ENCODE peak calls at places on chromosomes 1 and 21, in four cellular contexts. One of them, this sample, is unnamed.

GRCh38 chr1:163540727-163541126 is 219.0 kb downstream of the NUF2 start:
- DNase-seq in CD4-positive, alpha-beta memory T cell: no peak
- DNase-seq in astrocyte of the spinal cord: no peak
- DNase-seq in tibial nerve: no peak
- DNase-seq in this sample: no peak

GRCh38 chr1:231172411-231172810 is 10.6 kb downstream of the TRIM67 start:
- DNase-seq in CD4-positive, alpha-beta memory T cell: no peak
- DNase-seq in astrocyte of the spinal cord: no peak
- DNase-seq in tibial nerve: no peak
- DNase-seq in this sample: no peak

GRCh38 chr1:26263212-26263611 is 16.7 kb upstream of the SH3BGRL3 start:
- DNase-seq in CD4-positive, alpha-beta memory T cell: no peak
- DNase-seq in astrocyte of the spinal cord: no peak
- DNase-seq in tibial nerve: no peak
- DNase-seq in this sample: no peak

GRCh38 chr1:18217398-18218043 is 109.9 kb downstream of the IGSF21 start:
- DNase-seq in CD4-positive, alpha-beta memory T cell: no peak
- DNase-seq in astrocyte of the spinal cord: no peak
- DNase-seq in tibial nerve: peak; percentile 27
- DNase-seq in this sample: no peak

GRCh38 chr1:187294421-187295201 is 465.9 kb downstream of the PLA2G4A start:
- DNase-seq in CD4-positive, alpha-beta memory T cell: no peak
- DNase-seq in astrocyte of the spinal cord: no peak
- DNase-seq in tibial nerve: no peak
- DNase-seq in this sample: no peak

GRCh38 chr1:226736001-226736907 is 2.8 kb downstream of the ITPKB start:
- DNase-seq in CD4-positive, alpha-beta memory T cell: peak; percentile 31
- DNase-seq in astrocyte of the spinal cord: peak; percentile 25
- DNase-seq in tibial nerve: no peak
- DNase-seq in this sample: peak; percentile 88

GRCh38 chr21:35783686-35784085 is 276.6 kb downstream of the SETD4 start:
- DNase-seq in CD4-positive, alpha-beta memory T cell: no peak
- DNase-seq in astrocyte of the spinal cord: no peak
- DNase-seq in tibial nerve: no peak
- DNase-seq in this sample: no peak

GRCh38 chr21:44957901-44958451 is 18.1 kb downstream of the SLX9 start:
- DNase-seq in CD4-positive, alpha-beta memory T cell: no peak
- DNase-seq in astrocyte of the spinal cord: no peak
- DNase-seq in tibial nerve: no peak
- DNase-seq in this sample: no peak

GRCh38 chr1:148385371-148386030 is 97.6 kb downstream of the PPIAL4G start:
- DNase-seq in CD4-positive, alpha-beta memory T cell: no peak
- DNase-seq in astrocyte of the spinal cord: no peak
- DNase-seq in tibial nerve: no peak
- DNase-seq in this sample: no peak

GRCh38 chr1:244628719-244629299 is 24.1 kb upstream of the DESI2 start:
- DNase-seq in CD4-positive, alpha-beta memory T cell: no peak
- DNase-seq in astrocyte of the spinal cord: no peak
- DNase-seq in tibial nerve: no peak
- DNase-seq in this sample: no peak

GRCh38 chr1:10803971-10804820 is 7.8 kb upstream of the CASZ1 start:
- DNase-seq in CD4-positive, alpha-beta memory T cell: no peak
- DNase-seq in astrocyte of the spinal cord: no peak
- DNase-seq in tibial nerve: no peak
- DNase-seq in this sample: peak; percentile 62

GRCh38 chr1:41496080-41497055 is 11.9 kb upstream of the EDN2 start:
- DNase-seq in CD4-positive, alpha-beta memory T cell: no peak
- DNase-seq in astrocyte of the spinal cord: peak; percentile 88
- DNase-seq in tibial nerve: peak; percentile 76
- DNase-seq in this sample: peak; percentile 82

GRCh38 chr1:7592120-7592798 is 178.8 kb upstream of the VAMP3 start:
- DNase-seq in CD4-positive, alpha-beta memory T cell: no peak
- DNase-seq in astrocyte of the spinal cord: no peak
- DNase-seq in tibial nerve: no peak
- DNase-seq in this sample: peak; percentile 69

GRCh38 chr1:193771596-193771995 is 585.2 kb upstream of the B3GALT2 start:
- DNase-seq in CD4-positive, alpha-beta memory T cell: no peak
- DNase-seq in astrocyte of the spinal cord: no peak
- DNase-seq in tibial nerve: no peak
- DNase-seq in this sample: no peak

GRCh38 chr1:66685670-66686069 is 66.6 kb upstream of the DYNLT5 start:
- DNase-seq in CD4-positive, alpha-beta memory T cell: no peak
- DNase-seq in astrocyte of the spinal cord: peak; percentile 26
- DNase-seq in tibial nerve: no peak
- DNase-seq in this sample: no peak

GRCh38 chr21:33870768-33871167 is 44.8 kb downstream of the ATP5PO start:
- DNase-seq in CD4-positive, alpha-beta memory T cell: no peak
- DNase-seq in astrocyte of the spinal cord: no peak
- DNase-seq in tibial nerve: no peak
- DNase-seq in this sample: no peak

GRCh38 chr1:10173582-10173981 is 36.8 kb upstream of the KIF1B start:
- DNase-seq in CD4-positive, alpha-beta memory T cell: no peak
- DNase-seq in astrocyte of the spinal cord: no peak
- DNase-seq in tibial nerve: no peak
- DNase-seq in this sample: no peak

GRCh38 chr21:45255381-45256020 is 32.2 kb downstream of the POFUT2 start:
- DNase-seq in CD4-positive, alpha-beta memory T cell: peak; percentile 39
- DNase-seq in astrocyte of the spinal cord: no peak
- DNase-seq in tibial nerve: no peak
- DNase-seq in this sample: no peak

GRCh38 chr1:94385354-94385947 is 32.7 kb upstream of the ABCD3 start:
- DNase-seq in CD4-positive, alpha-beta memory T cell: no peak
- DNase-seq in astrocyte of the spinal cord: no peak
- DNase-seq in tibial nerve: no peak
- DNase-seq in this sample: no peak

GRCh38 chr21:38839683-38840286 is 34.1 kb downstream of the ETS2 start:
- DNase-seq in CD4-positive, alpha-beta memory T cell: no peak
- DNase-seq in astrocyte of the spinal cord: peak; percentile 96
- DNase-seq in tibial nerve: no peak
- DNase-seq in this sample: no peak

GRCh38 chr1:103266036-103266435 is 157.7 kb upstream of the COL11A1 start:
- DNase-seq in CD4-positive, alpha-beta memory T cell: no peak
- DNase-seq in astrocyte of the spinal cord: peak; percentile 69
- DNase-seq in tibial nerve: no peak
- DNase-seq in this sample: no peak

GRCh38 chr1:87226341-87226760 is 102.3 kb upstream of the LMO4 start:
- DNase-seq in CD4-positive, alpha-beta memory T cell: no peak
- DNase-seq in astrocyte of the spinal cord: peak; percentile 99
- DNase-seq in tibial nerve: peak; percentile 71
- DNase-seq in this sample: peak; percentile 24

GRCh38 chr21:37811711-37812110 is 104.5 kb downstream of the KCNJ6 start:
- DNase-seq in CD4-positive, alpha-beta memory T cell: no peak
- DNase-seq in astrocyte of the spinal cord: no peak
- DNase-seq in tibial nerve: no peak
- DNase-seq in this sample: no peak

GRCh38 chr1:77889240-77889637 is 815 bp downstream of the NEXN start:
- DNase-seq in CD4-positive, alpha-beta memory T cell: no peak
- DNase-seq in astrocyte of the spinal cord: peak; percentile 74
- DNase-seq in tibial nerve: no peak
- DNase-seq in this sample: no peak

GRCh38 chr1:4379451-4380175 is 274.8 kb upstream of the AJAP1 start:
- DNase-seq in CD4-positive, alpha-beta memory T cell: no peak
- DNase-seq in astrocyte of the spinal cord: peak; percentile 9
- DNase-seq in tibial nerve: no peak
- DNase-seq in this sample: no peak

GRCh38 chr1:216531308-216532239 is 108.3 kb upstream of the USH2A start:
- DNase-seq in CD4-positive, alpha-beta memory T cell: no peak
- DNase-seq in astrocyte of the spinal cord: peak; percentile 39
- DNase-seq in tibial nerve: no peak
- DNase-seq in this sample: no peak

GRCh38 chr1:228279722-228280105 is 71.9 kb downstream of the OBSCN start:
- DNase-seq in CD4-positive, alpha-beta memory T cell: no peak
- DNase-seq in astrocyte of the spinal cord: no peak
- DNase-seq in tibial nerve: no peak
- DNase-seq in this sample: peak; percentile 79

GRCh38 chr1:57017717-57018116 is 51.9 kb upstream of the C8B start:
- DNase-seq in CD4-positive, alpha-beta memory T cell: no peak
- DNase-seq in astrocyte of the spinal cord: no peak
- DNase-seq in tibial nerve: no peak
- DNase-seq in this sample: no peak

GRCh38 chr1:12345350-12346217 is 115.8 kb downstream of the VPS13D start:
- DNase-seq in CD4-positive, alpha-beta memory T cell: peak; percentile 28
- DNase-seq in astrocyte of the spinal cord: no peak
- DNase-seq in tibial nerve: no peak
- DNase-seq in this sample: no peak

GRCh38 chr1:180501865-180502360 is 464 bp downstream of the ACBD6 start:
- DNase-seq in CD4-positive, alpha-beta memory T cell: no peak
- DNase-seq in astrocyte of the spinal cord: no peak
- DNase-seq in tibial nerve: no peak
- DNase-seq in this sample: no peak

GRCh38 chr1:234135501-234135900 is 231.0 kb downstream of the SLC35F3 start:
- DNase-seq in CD4-positive, alpha-beta memory T cell: no peak
- DNase-seq in astrocyte of the spinal cord: no peak
- DNase-seq in tibial nerve: no peak
- DNase-seq in this sample: no peak

GRCh38 chr1:239914827-239915231 is 176.9 kb upstream of the FMN2 start:
- DNase-seq in CD4-positive, alpha-beta memory T cell: no peak
- DNase-seq in astrocyte of the spinal cord: peak; percentile 84
- DNase-seq in tibial nerve: no peak
- DNase-seq in this sample: no peak
- H3K4me3 ChIP-seq in CD4-positive, alpha-beta memory T cell: no peak overlapping the region
- H3K4me3 ChIP-seq in astrocyte of the spinal cord: no peak overlapping the region
- H3K4me3 ChIP-seq in tibial nerve: no peak overlapping the region
- H3K4me3 ChIP-seq in this sample: no peak overlapping the region

GRCh38 chr1:203325004-203325417 is 19.7 kb downstream of the BTG2 start:
- DNase-seq in CD4-positive, alpha-beta memory T cell: peak; percentile 47
- DNase-seq in astrocyte of the spinal cord: peak; percentile 18
- DNase-seq in tibial nerve: no peak
- DNase-seq in this sample: no peak
- H3K4me3 ChIP-seq in CD4-positive, alpha-beta memory T cell: peak overlapping the region; percentile 19
- H3K4me3 ChIP-seq in astrocyte of the spinal cord: no peak overlapping the region
- H3K4me3 ChIP-seq in tibial nerve: no peak overlapping the region
- H3K4me3 ChIP-seq in this sample: no peak overlapping the region

GRCh38 chr1:174902531-174903099 is 97.1 kb upstream of the CACYBP start:
- DNase-seq in CD4-positive, alpha-beta memory T cell: no peak
- DNase-seq in astrocyte of the spinal cord: no peak
- DNase-seq in tibial nerve: no peak
- DNase-seq in this sample: no peak

GRCh38 chr1:174894087-174894768 is 105.5 kb upstream of the CACYBP start:
- DNase-seq in CD4-positive, alpha-beta memory T cell: no peak
- DNase-seq in astrocyte of the spinal cord: no peak
- DNase-seq in tibial nerve: no peak
- DNase-seq in this sample: no peak

DNA sequence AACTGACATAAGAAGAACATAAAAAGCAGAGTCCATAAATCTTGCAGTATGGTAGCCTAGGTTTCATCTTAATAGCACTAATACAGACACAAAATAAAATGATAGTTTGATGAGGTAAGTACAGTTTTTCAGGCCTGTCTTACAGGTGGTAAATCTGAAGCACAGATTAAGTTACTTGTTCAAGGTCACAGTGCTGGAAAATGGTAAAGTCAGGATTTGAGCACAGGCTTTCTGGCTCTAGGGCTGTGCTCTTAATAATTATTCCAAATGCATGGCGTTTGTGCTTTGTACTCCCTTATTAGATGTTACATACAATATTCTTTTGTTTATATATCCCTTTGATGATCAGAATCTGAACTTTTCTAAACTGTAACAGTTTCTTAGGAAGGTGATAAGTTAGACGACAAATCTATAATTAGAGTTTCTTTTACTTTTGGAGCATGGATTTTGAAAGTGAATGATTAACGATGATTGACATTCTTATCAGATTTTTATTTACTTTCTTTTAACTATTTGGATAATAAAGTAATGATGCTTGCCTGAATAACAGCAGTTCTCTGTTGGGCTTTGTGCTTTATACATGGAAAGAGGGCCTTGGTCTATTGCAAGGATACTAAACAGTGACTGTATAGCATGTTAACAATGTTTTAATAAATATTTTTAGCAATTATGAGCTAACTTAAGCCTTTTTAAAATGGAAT is 101.5 kb upstream of the CACYBP start:
- DNase-seq in CD4-positive, alpha-beta memory T cell: no peak
- DNase-seq in astrocyte of the spinal cord: no peak
- DNase-seq in tibial nerve: no peak
- DNase-seq in this sample: no peak
- H3K4me3 ChIP-seq in CD4-positive, alpha-beta memory T cell: no peak overlapping the region
- H3K4me3 ChIP-seq in astrocyte of the spinal cord: no peak overlapping the region
- H3K4me3 ChIP-seq in tibial nerve: no peak overlapping the region
- H3K4me3 ChIP-seq in this sample: no peak overlapping the region

GRCh38 chr1:167933779-167934178 is 2.7 kb upstream of the DCAF6 start:
- DNase-seq in CD4-positive, alpha-beta memory T cell: no peak
- DNase-seq in astrocyte of the spinal cord: no peak
- DNase-seq in tibial nerve: no peak
- DNase-seq in this sample: no peak
- H3K4me3 ChIP-seq in CD4-positive, alpha-beta memory T cell: no peak overlapping the region
- H3K4me3 ChIP-seq in astrocyte of the spinal cord: no peak overlapping the region
- H3K4me3 ChIP-seq in tibial nerve: no peak overlapping the region
- H3K4me3 ChIP-seq in this sample: no peak overlapping the region

GRCh38 chr1:113394863-113395259 is 4.5 kb downstream of the MAGI3 start:
- DNase-seq in CD4-positive, alpha-beta memory T cell: no peak
- DNase-seq in astrocyte of the spinal cord: no peak
- DNase-seq in tibial nerve: no peak
- DNase-seq in this sample: no peak

GRCh38 chr1:113391643-113392271 is 1.4 kb downstream of the MAGI3 start:
- DNase-seq in CD4-positive, alpha-beta memory T cell: peak; percentile 38
- DNase-seq in astrocyte of the spinal cord: no peak
- DNase-seq in tibial nerve: no peak
- DNase-seq in this sample: no peak

GRCh38 chr1:113394043-113394862 is 3.9 kb downstream of the MAGI3 start:
- DNase-seq in CD4-positive, alpha-beta memory T cell: no peak
- DNase-seq in astrocyte of the spinal cord: no peak
- DNase-seq in tibial nerve: no peak
- DNase-seq in this sample: no peak

GRCh38 chr1:113390871-113391642 is 742 bp downstream of the MAGI3 start:
- DNase-seq in CD4-positive, alpha-beta memory T cell: peak; percentile 50
- DNase-seq in astrocyte of the spinal cord: no peak
- DNase-seq in tibial nerve: peak; percentile 19
- DNase-seq in this sample: peak; percentile 91

DNA sequence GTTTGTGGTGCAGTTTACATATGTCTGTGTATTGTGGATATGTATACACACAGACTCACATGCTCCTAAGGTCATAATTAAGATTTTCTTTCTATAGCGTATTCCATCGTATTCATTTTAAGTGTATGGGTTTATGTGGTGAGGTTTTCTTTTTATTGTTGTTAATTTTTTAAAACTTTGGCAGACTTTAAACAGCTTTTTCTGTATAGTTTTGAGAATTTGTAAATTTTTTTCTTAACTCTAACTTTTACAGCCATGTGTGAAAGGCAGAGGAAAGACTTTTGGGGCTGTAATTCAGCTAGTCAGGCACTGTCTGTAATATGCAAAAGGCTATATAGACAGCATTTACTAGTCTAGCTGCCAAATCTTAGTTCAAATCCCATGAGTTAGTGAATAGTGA is 2.2 kb downstream of the MAGI3 start:
- DNase-seq in CD4-positive, alpha-beta memory T cell: no peak
- DNase-seq in astrocyte of the spinal cord: no peak
- DNase-seq in tibial nerve: no peak
- DNase-seq in this sample: no peak
- H3K4me3 ChIP-seq in CD4-positive, alpha-beta memory T cell: no peak overlapping the region
- H3K4me3 ChIP-seq in astrocyte of the spinal cord: peak overlapping the region; percentile 83
- H3K4me3 ChIP-seq in tibial nerve: no peak overlapping the region
- H3K4me3 ChIP-seq in this sample: no peak overlapping the region

This sample was measured in lower leg skin.